ENCODE peak calls at places on chromosomes 12 and 14, in four cellular contexts. O, B, U and W are unnamed samples.

GRCh38 chr12:132356686-132357622 is 27.6 kb upstream of the GALNT9 start:
- DNase-seq in O (peak; percentile 22), B (no peak), U (no peak), W (peak; percentile 87)

GRCh38 chr14:97179573-97179972 is 382.4 kb downstream of the VRK1 start:
- DNase-seq in B (no peak), O (no peak), U (no peak), W (no peak)

GRCh38 chr12:95385646-95386045 is 88.3 kb upstream of the METAP2 start:
- DNase-seq in U (no peak), O (no peak), B (no peak), W (peak; percentile 62)

GRCh38 chr12:105862163-105862821 is 276.5 kb downstream of the NUAK1 start:
- DNase-seq in O (no peak), U (no peak), B (no peak), W (no peak)

GRCh38 chr14:94079891-94080605 is 954 bp downstream of the DDX24 start:
- DNase-seq in U (no peak), O (no peak), B (no peak), W (peak; percentile 40)

GRCh38 chr12:10389941-10390340 is at the start of gene KLRK1:
- DNase-seq in B (no peak), O (no peak), U (no peak), W (no peak)

GRCh38 chr12:79844693-79845092 is 90.2 kb downstream of the PPP1R12A start:
- DNase-seq in B (peak; percentile 40), O (peak; percentile 71), U (no peak), W (peak; percentile 68)

GRCh38 chr12:109738209-109738608 is 24.6 kb downstream of the FAM222A start:
- DNase-seq in B (no peak), O (no peak), U (no peak), W (no peak)

GRCh38 chr14:51776102-51776894 is 84.1 kb upstream of the GNG2 start:
- DNase-seq in U (peak; percentile 40), B (peak; percentile 89), O (peak; percentile 44), W (peak; percentile 80)

GRCh38 chr12:52121848-52122838 is 42.6 kb downstream of the SMIM41 start:
- DNase-seq in B (peak; percentile 90), U (peak; percentile 51), O (no peak), W (peak; percentile 77)

DNA sequence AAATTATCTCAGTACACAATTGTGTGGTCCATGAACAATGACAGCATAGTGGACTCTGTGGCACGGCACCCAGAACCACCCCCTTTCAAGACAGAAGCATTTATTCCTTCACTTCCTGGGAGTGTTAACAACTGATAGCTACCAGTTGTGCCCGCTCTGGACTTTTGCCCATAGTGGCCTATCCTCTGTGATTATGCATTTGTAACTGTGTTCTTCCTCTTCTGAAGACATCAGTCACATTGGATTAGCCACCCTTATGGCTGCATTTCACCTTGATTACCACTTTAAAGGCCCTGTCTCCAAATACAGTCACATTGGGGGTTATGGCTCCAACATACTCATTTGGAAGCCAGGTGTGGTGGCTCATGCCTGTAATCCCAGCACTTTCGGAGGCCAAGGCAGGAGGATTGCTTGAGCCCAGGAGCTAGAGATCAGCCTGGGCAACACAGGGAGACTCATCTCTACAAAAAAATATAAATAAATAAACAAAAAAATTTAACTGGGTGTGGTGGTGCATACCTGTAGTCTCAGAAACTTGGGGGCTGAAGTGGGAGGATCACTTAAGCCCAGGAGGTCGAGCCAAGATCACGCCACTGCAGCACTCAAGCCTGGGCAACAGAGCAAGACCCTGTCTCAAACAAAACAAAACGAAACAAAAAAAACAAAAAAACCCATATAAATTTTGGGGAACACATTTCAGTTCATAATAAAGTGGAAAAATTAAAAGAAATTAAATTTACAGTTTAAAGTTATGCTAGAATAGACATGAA is 27.6 kb upstream of the PHC1 start:
- DNase-seq in U (no peak), O (no peak), B (no peak), W (no peak)
- H2AFZ ChIP-seq in U (no peak overlapping the region), O (no peak overlapping the region), B (no peak overlapping the region), W (no peak overlapping the region)

DNA sequence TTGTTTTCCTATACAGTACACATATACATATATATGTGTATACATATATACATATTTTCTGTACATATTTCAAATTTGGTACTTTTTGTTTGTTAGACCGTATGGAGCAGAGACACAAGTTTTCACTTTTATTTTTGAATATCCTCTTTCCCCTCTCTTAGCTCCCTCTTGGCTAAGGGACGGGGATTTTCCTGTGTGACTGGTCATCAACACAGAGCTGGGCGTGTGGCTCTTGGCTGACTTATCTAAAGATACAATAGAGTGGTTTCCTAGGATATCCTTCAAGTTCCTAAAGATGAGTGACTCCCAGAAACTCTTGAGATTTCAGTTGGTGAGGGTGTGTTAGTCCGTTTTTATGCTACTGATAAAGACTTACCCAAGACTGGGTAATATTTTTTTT is 1404.5 kb upstream of the TMEM132C start:
- DNase-seq in O (no peak), U (no peak), B (no peak), W (no peak)
- H2AFZ ChIP-seq in O (no peak overlapping the region), U (no peak overlapping the region), B (no peak overlapping the region), W (no peak overlapping the region)

GRCh38 chr14:45793081-45793480 is 540.1 kb upstream of the MIS18BP1 start:
- DNase-seq in U (no peak), B (no peak), O (no peak), W (no peak)
- H2AFZ ChIP-seq in U (no peak overlapping the region), B (peak overlapping the region; percentile 80), O (no peak overlapping the region), W (no peak overlapping the region)

DNA sequence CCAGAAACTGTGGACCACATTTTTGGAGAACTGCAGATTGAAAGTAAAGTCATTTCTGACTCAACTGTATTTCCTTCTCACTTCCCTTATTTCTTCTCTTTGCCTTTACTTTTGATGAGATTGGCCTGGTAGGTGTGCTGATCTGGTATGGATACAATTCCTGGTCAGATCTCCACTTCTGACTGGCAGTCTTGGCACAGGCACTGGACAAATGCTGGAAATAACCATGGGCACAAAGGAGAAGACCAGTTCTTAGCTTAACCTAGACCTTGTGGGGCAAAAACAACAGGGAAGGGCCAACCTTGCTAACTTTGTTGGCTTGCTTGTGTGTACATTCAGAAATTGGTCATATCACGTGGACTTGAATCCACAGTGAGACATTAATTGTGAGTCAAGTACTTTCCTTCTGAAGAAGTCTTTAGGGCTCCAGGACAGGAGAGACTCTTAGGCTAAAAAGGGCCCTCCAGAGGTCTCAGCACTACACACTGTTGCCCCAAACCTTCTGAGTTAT is 75.0 kb downstream of the DIP2B start:
- DNase-seq in U (no peak), B (no peak), O (no peak), W (peak; percentile 84)
- H2AFZ ChIP-seq in U (no peak overlapping the region), B (no peak overlapping the region), O (no peak overlapping the region), W (no peak overlapping the region)

DNA sequence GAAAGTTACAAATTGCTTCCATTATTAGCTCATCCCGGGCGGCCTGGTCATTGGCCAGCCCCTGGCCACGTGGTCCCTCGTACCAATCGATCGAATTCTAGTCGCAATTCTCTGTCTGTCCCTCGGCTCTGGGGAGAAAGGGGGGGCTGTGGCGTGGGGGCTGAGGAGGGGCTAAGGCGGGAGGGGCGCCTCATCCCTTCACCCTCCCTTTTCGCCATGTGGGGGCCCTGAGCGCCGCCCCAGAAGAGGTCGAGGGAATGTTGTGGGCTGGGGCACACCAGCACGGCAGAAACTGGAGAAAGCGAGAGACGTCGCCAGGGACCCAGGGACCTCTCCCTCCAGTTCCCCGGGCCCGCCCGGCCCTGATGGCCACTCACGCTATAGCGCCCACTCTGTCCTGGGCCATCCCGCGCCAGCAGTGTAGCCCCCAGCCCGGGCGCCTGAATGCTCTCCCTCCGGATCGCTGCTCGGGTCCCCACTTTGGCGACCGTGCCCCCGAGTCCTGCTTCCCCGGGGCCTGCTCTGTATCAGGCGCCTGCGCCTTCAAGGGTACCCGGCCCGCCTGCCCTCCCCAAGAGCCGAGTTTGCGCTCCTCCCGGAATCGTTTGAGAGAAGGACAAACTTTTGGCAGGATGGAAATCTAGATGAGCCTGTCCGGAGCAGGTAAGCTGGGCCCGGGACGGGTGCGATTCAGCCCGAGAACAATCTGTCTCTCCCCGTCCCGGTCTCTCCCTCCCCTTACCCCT is 62.7 kb downstream of the SMUG1 start:
- DNase-seq in U (no peak), B (peak; percentile 39), O (no peak), W (peak; percentile 57)
- H2AFZ ChIP-seq in U (no peak overlapping the region), B (peak overlapping the region; percentile 93), O (no peak overlapping the region), W (peak overlapping the region; percentile 89)

GRCh38 chr12:25531502-25532052 is 21.5 kb downstream of the LMNTD1 start:
- DNase-seq in O (no peak), U (no peak), B (no peak), W (no peak)
- H2AFZ ChIP-seq in O (no peak overlapping the region), U (no peak overlapping the region), B (no peak overlapping the region), W (no peak overlapping the region)

GRCh38 chr14:103552811-103553210 is 9.6 kb downstream of the BAG5 start:
- DNase-seq in O (no peak), U (no peak), B (no peak), W (no peak)
- H2AFZ ChIP-seq in O (no peak overlapping the region), U (no peak overlapping the region), B (no peak overlapping the region), W (peak overlapping the region; percentile 65)

GRCh38 chr14:38330262-38330661 is 74.4 kb upstream of the CLEC14A start:
- DNase-seq in U (no peak), B (peak; percentile 45), O (no peak), W (no peak)
- H2AFZ ChIP-seq in U (no peak overlapping the region), B (no peak overlapping the region), O (no peak overlapping the region), W (no peak overlapping the region)